ENCODE peak calls at places on chromosomes 16 and 17, in six cellular contexts. Q is NT2/D1, B is adipocyte, H is GM23248, I is mesendoderm, W is H9. O is an unnamed sample.

GRCh38 chr17:34567665-34568064 is 11.7 kb upstream of the TMEM132E start:
- DNase-seq in H (no peak), W (no peak), B (no peak), I (peak; percentile 87), Q (no peak), O (no peak)

GRCh38 chr16:58127033-58127556 is 2.1 kb downstream of the CFAP20 start:
- DNase-seq in H (peak; percentile 85), I (peak; percentile 64), Q (no peak), B (peak; percentile 58), W (no peak), O (no peak)

GRCh38 chr17:30368896-30369720 is 9.6 kb upstream of the CPD start:
- DNase-seq in Q (no peak), W (no peak), B (no peak), H (no peak), I (no peak), O (no peak)

GRCh38 chr17:16040710-16041251 is 41.2 kb downstream of the TTC19 start:
- DNase-seq in H (peak; percentile 89), W (no peak), I (no peak), Q (no peak), B (peak; percentile 27), O (no peak)

GRCh38 chr16:55988013-55988412 is 112.8 kb upstream of the CES5A start:
- DNase-seq in W (no peak), H (no peak), I (no peak), Q (no peak), B (no peak), O (no peak)

GRCh38 chr16:17397499-17397891 is 73.3 kb downstream of the XYLT1 start:
- DNase-seq in Q (no peak), B (peak; percentile 19), I (no peak), W (no peak), H (peak; percentile 64), O (no peak)

GRCh38 chr16:82627811-82628339 is 1.1 kb downstream of the CDH13 start:
- DNase-seq in W (peak; percentile 43), I (no peak), H (peak; percentile 68), Q (no peak), B (peak; percentile 62), O (no peak)

GRCh38 chr17:55561973-55562495 is 50.8 kb upstream of the SMIM36 start:
- DNase-seq in H (no peak), B (no peak), I (no peak), W (no peak), Q (no peak), O (no peak)

GRCh38 chr17:69533481-69534234 is 119.2 kb downstream of the MAP2K6 start:
- DNase-seq in H (no peak), I (peak; percentile 3), Q (peak; percentile 22), B (no peak), W (peak; percentile 36), O (no peak)

GRCh38 chr17:28900986-28901726 is 1.7 kb downstream of the DHRS13 start:
- DNase-seq in I (no peak), W (peak; percentile 31), B (no peak), H (no peak), Q (no peak), O (no peak)

GRCh38 chr17:42118545-42118944 is 2.6 kb downstream of the KAT2A start:
- DNase-seq in W (peak; percentile 64), Q (no peak), B (peak; percentile 37), H (peak; percentile 51), I (peak; percentile 57), O (no peak)

GRCh38 chr16:16075463-16076399 is 126.3 kb downstream of the ABCC1 start:
- DNase-seq in B (peak; percentile 16), Q (no peak), H (no peak), W (no peak), I (no peak), O (no peak)

GRCh38 chr16:48117217-48118105 is 38.3 kb downstream of the ABCC12 start:
- DNase-seq in H (peak; percentile 52), I (peak; percentile 90), W (peak; percentile 89), Q (peak; percentile 68), B (peak; percentile 28), O (no peak)

GRCh38 chr16:57203451-57203850 is 17.3 kb downstream of the RSPRY1 start:
- DNase-seq in Q (no peak), B (no peak), W (no peak), H (peak; percentile 48), I (no peak), O (no peak)

GRCh38 chr16:57889960-57890751 is 80.8 kb downstream of the CNGB1 start:
- DNase-seq in B (peak; percentile 53), Q (no peak), H (peak; percentile 69), W (no peak), I (no peak), O (no peak)

GRCh38 chr17:59842901-59843652 is 49.7 kb downstream of the TUBD1 start:
- DNase-seq in W (peak; percentile 37), B (peak; percentile 89), I (peak; percentile 73), Q (no peak), H (peak; percentile 95), O (no peak)

GRCh38 chr17:7889166-7889584 is 586 bp downstream of the CHD3 start:
- DNase-seq in Q (no peak), B (peak; percentile 92), W (peak; percentile 71), I (peak; percentile 57), H (peak; percentile 96), O (no peak)

GRCh38 chr17:65099941-65100315 is 37.2 kb upstream of the RGS9 start:
- DNase-seq in B (peak; percentile 45), Q (no peak), W (peak; percentile 51), I (no peak), H (peak; percentile 88), O (no peak)

GRCh38 chr17:55709440-55709839 is 13.2 kb downstream of the TMEM100 start:
- DNase-seq in I (no peak), B (no peak), Q (no peak), H (no peak), W (no peak), O (no peak)

GRCh38 chr17:27506348-27507218 is 50.3 kb downstream of the KSR1 start:
- DNase-seq in Q (peak; percentile 15), H (no peak), B (no peak), I (peak; percentile 95), W (peak; percentile 82), O (no peak)

GRCh38 chr17:53499277-53499676 is 323.4 kb upstream of the KIF2B start:
- DNase-seq in W (no peak), H (no peak), I (no peak), Q (no peak), B (no peak), O (no peak)

GRCh38 chr17:74744349-74744713 is 4.1 kb upstream of the NHERF1 start:
- DNase-seq in W (no peak), H (no peak), B (no peak), Q (no peak), I (no peak), O (no peak)

GRCh38 chr16:55330726-55331647 is 7.0 kb downstream of the IRX6 start:
- DNase-seq in B (no peak), Q (no peak), H (no peak), I (peak; percentile 39), W (peak; percentile 33), O (no peak)

GRCh38 chr17:1908699-1909309 is 79.0 kb downstream of the RPA1 start:
- DNase-seq in Q (peak; percentile 44), W (peak; percentile 78), B (peak; percentile 91), H (peak; percentile 85), I (peak; percentile 78), O (peak; percentile 62)

GRCh38 chr17:71412803-71413202 is 708.0 kb upstream of the SOX9 start:
- DNase-seq in H (peak; percentile 96), Q (no peak), I (no peak), W (no peak), B (peak; percentile 97), O (no peak)

GRCh38 chr17:2964831-2965230 is 98.6 kb downstream of the OR1D5 start:
- DNase-seq in W (peak; percentile 31), I (peak; percentile 33), B (no peak), H (no peak), Q (no peak), O (no peak)

GRCh38 chr16:58709338-58709737 is 24.8 kb upstream of the SLC38A7 start:
- DNase-seq in I (no peak), Q (no peak), W (no peak), B (no peak), H (no peak), O (no peak)

GRCh38 chr17:48610282-48611211 is at the start of gene HOXB7:
- DNase-seq in Q (no peak), B (no peak), H (peak; percentile 88), W (peak; percentile 70), I (no peak), O (no peak)
- H3K9ac ChIP-seq in Q (peak within 1 kb of the TSS; percentile 50), B (peak within 1 kb of the TSS; percentile 94), H (peak within 1 kb of the TSS; percentile 84), W (no peak within 1 kb of the TSS), I (peak within 1 kb of the TSS; percentile 29), O (peak within 1 kb of the TSS; percentile 85)

DNA sequence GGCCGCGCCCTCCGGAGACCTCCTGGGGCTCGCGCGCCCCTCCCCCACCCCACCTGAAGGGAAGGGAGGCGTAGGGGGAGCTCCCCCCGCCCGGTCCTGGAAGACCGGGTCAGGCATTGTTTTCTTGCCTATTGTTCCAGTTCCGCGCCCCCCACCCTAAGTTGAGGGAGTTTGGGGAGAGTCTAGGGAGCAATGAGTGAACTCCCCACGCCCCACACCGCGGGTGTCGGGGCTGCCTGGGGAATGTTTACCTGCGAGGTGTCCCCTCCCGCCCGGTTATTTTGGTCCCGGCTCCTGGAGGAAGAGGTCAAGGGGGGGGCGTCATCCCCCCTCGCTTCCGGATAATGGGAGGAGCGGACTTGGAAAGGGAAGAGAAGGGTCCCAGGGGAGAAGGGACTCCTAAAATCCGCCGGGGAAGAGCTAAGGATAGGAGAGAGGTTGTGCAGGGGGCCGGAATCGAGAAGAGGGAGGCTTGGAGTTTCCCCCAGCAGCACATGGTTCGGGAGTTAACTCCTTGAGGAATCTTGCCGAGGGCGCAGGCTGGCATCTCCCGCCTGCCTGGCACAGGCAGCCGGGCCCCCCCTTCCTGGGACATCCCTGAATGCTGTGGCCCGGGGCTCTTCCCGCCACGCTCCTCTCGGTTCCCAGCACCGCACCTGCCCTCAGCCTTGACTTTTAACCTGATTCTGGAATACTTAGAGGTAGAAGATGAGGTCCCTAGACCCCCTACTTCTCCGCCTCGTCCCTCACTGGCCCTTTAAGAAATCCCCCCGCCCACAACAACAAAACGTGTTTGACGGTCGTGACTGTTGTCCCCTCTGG is 941 bp downstream of the MLLT6 start:
- DNase-seq in W (peak; percentile 80), Q (no peak), B (peak; percentile 56), I (peak; percentile 79), H (peak; percentile 59), O (no peak)
- H3K9ac ChIP-seq in W (no peak overlapping the region), Q (peak overlapping the region; percentile 75), B (peak overlapping the region; percentile 81), I (peak overlapping the region; percentile 62), H (peak overlapping the region; percentile 74), O (peak overlapping the region; percentile 86)

DNA sequence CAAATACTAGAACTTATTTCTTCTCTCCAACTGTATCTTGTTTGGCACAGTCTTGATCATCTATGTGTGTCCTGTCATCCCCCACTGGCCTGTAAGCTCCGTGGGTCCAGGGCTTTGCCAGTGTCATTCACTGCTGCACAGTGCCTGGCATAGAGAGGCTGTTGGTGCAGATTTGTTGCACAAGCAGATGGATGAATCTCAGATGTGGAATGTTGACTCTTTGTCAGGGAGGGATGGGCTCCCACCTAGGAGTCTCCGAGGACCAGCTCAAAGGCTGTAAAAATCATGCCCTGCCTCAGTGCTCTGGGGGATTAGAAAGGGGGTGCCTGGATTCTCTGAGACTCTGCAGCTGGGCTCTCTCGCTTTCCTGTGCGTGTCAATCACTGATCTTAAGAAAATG is 60.6 kb downstream of the RAB11FIP4 start:
- DNase-seq in Q (no peak), I (no peak), H (peak; percentile 59), W (no peak), B (peak; percentile 25), O (no peak)
- H3K9ac ChIP-seq in Q (peak overlapping the region; percentile 21), I (peak overlapping the region; percentile 27), H (no peak overlapping the region), W (no peak overlapping the region), B (no peak overlapping the region), O (no peak overlapping the region)

GRCh38 chr16:86281435-86281834 is 228.9 kb upstream of the FOXF1 start:
- DNase-seq in B (no peak), I (no peak), H (no peak), W (no peak), Q (no peak), O (no peak)

GRCh38 chr16:86272744-86273143 is 237.6 kb upstream of the FOXF1 start:
- DNase-seq in B (no peak), H (no peak), I (no peak), W (no peak), Q (no peak), O (no peak)

GRCh38 chr16:86277236-86277635 is 233.1 kb upstream of the FOXF1 start:
- DNase-seq in W (peak; percentile 75), I (no peak), H (no peak), Q (peak; percentile 55), B (no peak), O (no peak)
- H3K9ac ChIP-seq in W (no peak overlapping the region), I (no peak overlapping the region), H (no peak overlapping the region), Q (no peak overlapping the region), B (no peak overlapping the region), O (no peak overlapping the region)